ENCODE peak calls at places on chromosomes 12 and 14, in seven cellular contexts. One of them, this sample, is unnamed.

GRCh38 chr12:8844665-8845064 is 22.2 kb downstream of the A2ML1 start:
- DNase-seq in HL-60: no peak
- DNase-seq in A673: no peak
- DNase-seq in dorsolateral prefrontal cortex: no peak
- DNase-seq in tibial artery: no peak
- DNase-seq in CD4-positive, alpha-beta memory T cell: no peak
- DNase-seq in sigmoid colon: peak; percentile 76
- DNase-seq in this sample: no peak

GRCh38 chr12:68686262-68686594 is 550 bp upstream of the NUP107 start:
- DNase-seq in dorsolateral prefrontal cortex: no peak
- DNase-seq in tibial artery: no peak
- DNase-seq in A673: no peak
- DNase-seq in sigmoid colon: no peak
- DNase-seq in CD4-positive, alpha-beta memory T cell: no peak
- DNase-seq in HL-60: no peak
- DNase-seq in this sample: no peak

GRCh38 chr14:35897616-35898111 is 71.5 kb downstream of the BRMS1L start:
- DNase-seq in dorsolateral prefrontal cortex: peak; percentile 86
- DNase-seq in HL-60: no peak
- DNase-seq in A673: no peak
- DNase-seq in tibial artery: no peak
- DNase-seq in sigmoid colon: no peak
- DNase-seq in CD4-positive, alpha-beta memory T cell: no peak
- DNase-seq in this sample: no peak

GRCh38 chr14:65943150-65943549 is 530.6 kb downstream of the FUT8 start:
- DNase-seq in A673: no peak
- DNase-seq in HL-60: no peak
- DNase-seq in sigmoid colon: no peak
- DNase-seq in CD4-positive, alpha-beta memory T cell: no peak
- DNase-seq in dorsolateral prefrontal cortex: no peak
- DNase-seq in tibial artery: no peak
- DNase-seq in this sample: no peak

GRCh38 chr12:27595231-27595642 is 71.2 kb downstream of the PPFIBP1 start:
- DNase-seq in sigmoid colon: peak; percentile 77
- DNase-seq in dorsolateral prefrontal cortex: peak; percentile 58
- DNase-seq in tibial artery: peak; percentile 62
- DNase-seq in CD4-positive, alpha-beta memory T cell: no peak
- DNase-seq in A673: peak; percentile 52
- DNase-seq in HL-60: no peak
- DNase-seq in this sample: no peak

GRCh38 chr12:34215893-34216285 is 193.6 kb downstream of the ALG10 start:
- DNase-seq in sigmoid colon: no peak
- DNase-seq in tibial artery: no peak
- DNase-seq in dorsolateral prefrontal cortex: no peak
- DNase-seq in CD4-positive, alpha-beta memory T cell: no peak
- DNase-seq in HL-60: no peak
- DNase-seq in A673: no peak
- DNase-seq in this sample: no peak

GRCh38 chr12:11855993-11856374 is 206.5 kb downstream of the ETV6 start:
- DNase-seq in tibial artery: no peak
- DNase-seq in HL-60: peak; percentile 73
- DNase-seq in CD4-positive, alpha-beta memory T cell: no peak
- DNase-seq in sigmoid colon: no peak
- DNase-seq in dorsolateral prefrontal cortex: no peak
- DNase-seq in A673: no peak
- DNase-seq in this sample: no peak

GRCh38 chr14:22980672-22981089 is 1.7 kb downstream of the AJUBA start:
- DNase-seq in dorsolateral prefrontal cortex: no peak
- DNase-seq in sigmoid colon: no peak
- DNase-seq in tibial artery: no peak
- DNase-seq in A673: peak; percentile 70
- DNase-seq in CD4-positive, alpha-beta memory T cell: peak; percentile 21
- DNase-seq in HL-60: no peak
- DNase-seq in this sample: no peak

GRCh38 chr14:59360923-59361794 is 104.0 kb downstream of the GPR135 start:
- DNase-seq in dorsolateral prefrontal cortex: peak; percentile 53
- DNase-seq in A673: peak; percentile 12
- DNase-seq in HL-60: peak; percentile 94
- DNase-seq in tibial artery: peak; percentile 50
- DNase-seq in sigmoid colon: peak; percentile 84
- DNase-seq in CD4-positive, alpha-beta memory T cell: no peak
- DNase-seq in this sample: peak; percentile 81

GRCh38 chr14:24343795-24344660 is 4.2 kb upstream of the RIPK3 start:
- DNase-seq in tibial artery: no peak
- DNase-seq in A673: no peak
- DNase-seq in HL-60: no peak
- DNase-seq in sigmoid colon: no peak
- DNase-seq in CD4-positive, alpha-beta memory T cell: no peak
- DNase-seq in dorsolateral prefrontal cortex: no peak
- DNase-seq in this sample: no peak
- H3K27me3 ChIP-seq in tibial artery: peaks cover 19% of the 10 kb centered on the region
- H3K27me3 ChIP-seq in A673: no peaks in the 10 kb centered on the region
- H3K27me3 ChIP-seq in HL-60: no peaks in the 10 kb centered on the region
- H3K27me3 ChIP-seq in sigmoid colon: no peaks in the 10 kb centered on the region
- H3K27me3 ChIP-seq in CD4-positive, alpha-beta memory T cell: no peaks in the 10 kb centered on the region
- H3K27me3 ChIP-seq in dorsolateral prefrontal cortex: peaks cover 6% of the 10 kb centered on the region
- H3K27me3 ChIP-seq in this sample: no peaks in the 10 kb centered on the region

GRCh38 chr14:100671906-100672305 is 54.8 kb upstream of the DLK1 start:
- DNase-seq in dorsolateral prefrontal cortex: no peak
- DNase-seq in HL-60: no peak
- DNase-seq in A673: no peak
- DNase-seq in tibial artery: no peak
- DNase-seq in sigmoid colon: no peak
- DNase-seq in CD4-positive, alpha-beta memory T cell: no peak
- DNase-seq in this sample: no peak

GRCh38 chr14:100673085-100673806 is 53.4 kb upstream of the DLK1 start:
- DNase-seq in HL-60: no peak
- DNase-seq in tibial artery: no peak
- DNase-seq in A673: no peak
- DNase-seq in dorsolateral prefrontal cortex: no peak
- DNase-seq in CD4-positive, alpha-beta memory T cell: no peak
- DNase-seq in sigmoid colon: no peak
- DNase-seq in this sample: no peak

GRCh38 chr14:100674897-100675618 is 51.6 kb upstream of the DLK1 start:
- DNase-seq in sigmoid colon: no peak
- DNase-seq in CD4-positive, alpha-beta memory T cell: no peak
- DNase-seq in tibial artery: no peak
- DNase-seq in HL-60: no peak
- DNase-seq in dorsolateral prefrontal cortex: no peak
- DNase-seq in A673: no peak
- DNase-seq in this sample: no peak

GRCh38 chr14:100674428-100674827 is 52.3 kb upstream of the DLK1 start:
- DNase-seq in CD4-positive, alpha-beta memory T cell: no peak
- DNase-seq in A673: no peak
- DNase-seq in tibial artery: no peak
- DNase-seq in dorsolateral prefrontal cortex: no peak
- DNase-seq in HL-60: no peak
- DNase-seq in sigmoid colon: no peak
- DNase-seq in this sample: no peak

GRCh38 chr14:100673807-100674154 is 52.9 kb upstream of the DLK1 start:
- DNase-seq in tibial artery: no peak
- DNase-seq in dorsolateral prefrontal cortex: no peak
- DNase-seq in A673: no peak
- DNase-seq in sigmoid colon: no peak
- DNase-seq in HL-60: no peak
- DNase-seq in CD4-positive, alpha-beta memory T cell: no peak
- DNase-seq in this sample: no peak
- H3K27me3 ChIP-seq in tibial artery: peaks cover 81% of the 10 kb centered on the region
- H3K27me3 ChIP-seq in dorsolateral prefrontal cortex: no peaks in the 10 kb centered on the region
- H3K27me3 ChIP-seq in A673: no peaks in the 10 kb centered on the region
- H3K27me3 ChIP-seq in sigmoid colon: no peaks in the 10 kb centered on the region
- H3K27me3 ChIP-seq in HL-60: peaks cover 2% of the 10 kb centered on the region
- H3K27me3 ChIP-seq in CD4-positive, alpha-beta memory T cell: no peaks in the 10 kb centered on the region
- H3K27me3 ChIP-seq in this sample: peaks cover 4% of the 10 kb centered on the region

GRCh38 chr12:129532707-129533499 is 370.9 kb downstream of the TMEM132D start:
- DNase-seq in sigmoid colon: no peak
- DNase-seq in CD4-positive, alpha-beta memory T cell: no peak
- DNase-seq in HL-60: no peak
- DNase-seq in dorsolateral prefrontal cortex: no peak
- DNase-seq in A673: no peak
- DNase-seq in tibial artery: no peak
- DNase-seq in this sample: no peak
- H3K27me3 ChIP-seq in sigmoid colon: no peaks in the 10 kb centered on the region
- H3K27me3 ChIP-seq in CD4-positive, alpha-beta memory T cell: no peaks in the 10 kb centered on the region
- H3K27me3 ChIP-seq in HL-60: no peaks in the 10 kb centered on the region
- H3K27me3 ChIP-seq in dorsolateral prefrontal cortex: no peaks in the 10 kb centered on the region
- H3K27me3 ChIP-seq in A673: no peaks in the 10 kb centered on the region
- H3K27me3 ChIP-seq in tibial artery: no peaks in the 10 kb centered on the region
- H3K27me3 ChIP-seq in this sample: no peaks in the 10 kb centered on the region

GRCh38 chr12:49345048-49345839 is 1.4 kb upstream of the DNAJC22 start:
- DNase-seq in HL-60: no peak
- DNase-seq in dorsolateral prefrontal cortex: no peak
- DNase-seq in sigmoid colon: peak; percentile 62
- DNase-seq in A673: peak; percentile 50
- DNase-seq in tibial artery: no peak
- DNase-seq in CD4-positive, alpha-beta memory T cell: no peak
- DNase-seq in this sample: no peak

GRCh38 chr12:49342914-49343731 is 3.6 kb upstream of the DNAJC22 start:
- DNase-seq in dorsolateral prefrontal cortex: no peak
- DNase-seq in CD4-positive, alpha-beta memory T cell: no peak
- DNase-seq in tibial artery: no peak
- DNase-seq in A673: no peak
- DNase-seq in HL-60: no peak
- DNase-seq in sigmoid colon: peak; percentile 65
- DNase-seq in this sample: no peak

GRCh38 chr12:49346659-49347306 is at the start of gene DNAJC22:
- DNase-seq in HL-60: peak; percentile 23
- DNase-seq in sigmoid colon: peak; percentile 59
- DNase-seq in CD4-positive, alpha-beta memory T cell: no peak
- DNase-seq in tibial artery: no peak
- DNase-seq in dorsolateral prefrontal cortex: no peak
- DNase-seq in A673: peak; percentile 58
- DNase-seq in this sample: no peak

GRCh38 chr12:49345840-49346658 is 639 bp upstream of the DNAJC22 start:
- DNase-seq in A673: no peak
- DNase-seq in dorsolateral prefrontal cortex: no peak
- DNase-seq in CD4-positive, alpha-beta memory T cell: no peak
- DNase-seq in tibial artery: no peak
- DNase-seq in sigmoid colon: peak; percentile 40
- DNase-seq in HL-60: no peak
- DNase-seq in this sample: no peak

GRCh38 chr12:49344486-49345047 is 2.1 kb upstream of the DNAJC22 start:
- DNase-seq in tibial artery: no peak
- DNase-seq in HL-60: no peak
- DNase-seq in A673: no peak
- DNase-seq in CD4-positive, alpha-beta memory T cell: no peak
- DNase-seq in sigmoid colon: no peak
- DNase-seq in dorsolateral prefrontal cortex: no peak
- DNase-seq in this sample: no peak
- H3K27me3 ChIP-seq in tibial artery: peaks cover 74% of the 10 kb centered on the region
- H3K27me3 ChIP-seq in HL-60: peaks cover 85% of the 10 kb centered on the region
- H3K27me3 ChIP-seq in A673: peaks cover 14% of the 10 kb centered on the region
- H3K27me3 ChIP-seq in CD4-positive, alpha-beta memory T cell: peaks cover 53% of the 10 kb centered on the region
- H3K27me3 ChIP-seq in sigmoid colon: peaks cover 77% of the 10 kb centered on the region
- H3K27me3 ChIP-seq in dorsolateral prefrontal cortex: peaks cover 11% of the 10 kb centered on the region
- H3K27me3 ChIP-seq in this sample: peaks cover 63% of the 10 kb centered on the region